ENCODE peak calls at places on chromosomes 2 and 18, in five cellular contexts. N is DND-41; L is CD8-positive, alpha-beta T cell; Z is upper lobe of left lung; J is OCI-LY7. H is an unnamed sample.

GRCh38 chr2:45009928-45010705 is 865 bp upstream of the SIX2 start:
- DNase-seq in N (no peak), L (no peak), Z (peak), J (no peak), H (peak)

GRCh38 chr2:226048625-226049024 is 649.1 kb downstream of the NYAP2 start:
- DNase-seq in N (no peak), L (no peak), Z (no peak), J (no peak), H (peak)

GRCh38 chr2:73301636-73302035 is 8.3 kb upstream of the EGR4 start:
- DNase-seq in N (no peak), L (no peak), Z (no peak), J (no peak), H (peak)

GRCh38 chr2:75595541-75596395 is 35.0 kb upstream of the EVA1A start:
- DNase-seq in N (no peak), L (no peak), Z (no peak), J (no peak), H (no peak)

GRCh38 chr2:186827862-186828492 is 21.0 kb downstream of the ZSWIM2 start:
- DNase-seq in N (no peak), L (no peak), Z (no peak), J (no peak), H (no peak)

GRCh38 chr18:45726603-45727002 is 2.6 kb downstream of the SLC14A1 start:
- DNase-seq in N (no peak), L (no peak), Z (no peak), J (no peak), H (no peak)

GRCh38 chr18:56068030-56068671 is 480.2 kb upstream of the TCF4 start:
- DNase-seq in N (no peak), L (no peak), Z (no peak), J (no peak), H (peak)

GRCh38 chr2:460861-461260 is 173.0 kb upstream of the ALKAL2 start:
- DNase-seq in N (peak), L (peak), Z (no peak), J (no peak), H (no peak)

GRCh38 chr18:24230766-24231165 is 91.9 kb downstream of the CABYR start:
- DNase-seq in N (no peak), L (no peak), Z (no peak), J (no peak), H (no peak)

GRCh38 chr2:231710751-231711676 is 2.7 kb downstream of the PTMA start:
- DNase-seq in N (peak), L (no peak), Z (peak), J (peak), H (no peak)

GRCh38 chr2:16023663-16024360 is 83.5 kb downstream of the MYCN start:
- DNase-seq in N (no peak), L (no peak), Z (no peak), J (no peak), H (no peak)

GRCh38 chr18:6362559-6363129 is 52.1 kb downstream of the L3MBTL4 start:
- DNase-seq in N (no peak), L (no peak), Z (no peak), J (no peak), H (no peak)

DNA sequence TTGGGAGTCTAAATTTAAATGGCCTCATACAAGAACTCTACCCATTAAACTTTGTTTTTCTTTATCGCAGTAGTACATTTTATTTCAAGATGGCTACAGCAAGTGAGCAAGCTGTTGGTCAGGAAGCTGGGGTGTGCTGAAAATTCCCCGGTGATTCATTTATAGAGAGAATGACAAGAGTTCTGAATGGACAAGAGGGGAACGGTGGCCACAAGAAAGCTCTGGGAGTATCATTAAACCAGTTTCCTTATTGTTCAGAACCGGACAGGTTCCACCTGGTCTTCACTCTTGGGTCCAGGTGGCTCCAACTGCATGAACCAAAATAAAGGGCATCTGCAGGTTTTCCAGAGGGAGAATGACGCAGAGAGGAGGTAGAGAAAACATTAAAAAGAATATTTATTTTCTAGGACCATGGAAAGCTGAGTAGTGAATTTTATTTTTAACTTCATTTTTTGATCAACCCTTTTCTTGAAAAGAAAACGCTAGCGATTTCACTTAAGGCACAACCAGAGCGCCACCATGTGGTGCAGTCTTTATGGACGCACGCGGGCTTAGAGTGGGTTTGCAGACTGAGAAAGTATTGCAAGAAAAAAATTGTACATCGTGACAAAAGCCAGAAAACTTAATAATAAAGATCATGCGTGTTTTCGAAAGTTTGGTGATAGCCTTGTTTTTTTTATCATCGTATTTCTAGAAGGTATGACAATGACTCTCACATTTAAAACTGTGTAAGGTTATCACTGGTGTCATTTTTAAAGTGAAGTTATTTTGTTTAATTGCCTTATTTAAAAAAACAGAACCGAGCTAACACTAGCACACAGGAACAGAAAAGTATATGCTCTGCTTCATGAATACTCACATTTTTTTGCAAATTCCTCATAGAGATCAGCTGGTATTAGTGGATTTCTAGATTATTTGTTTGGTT is 97.9 kb upstream of the NOL4 start:
- DNase-seq in N (no peak), L (no peak), Z (peak), J (peak), H (peak)
- TF ChIP-seq CTCF in N (peak), L (no peak), Z (peak), J (peak), H (peak)

GRCh38 chr2:207239754-207240494 is 74.2 kb upstream of the KLF7 start:
- DNase-seq in N (no peak), L (no peak), Z (no peak), J (no peak), H (peak)
- H3K4me3 ChIP-seq in N (no peak), L (no peak), Z (no peak), J (no peak), H (peak)

GRCh38 chr2:230416061-230416721 is at the start of gene SP100:
- DNase-seq in N (peak), L (peak), Z (peak), J (peak), H (peak)

GRCh38 chr2:230412369-230412706 is 3.7 kb upstream of the SP100 start:
- DNase-seq in N (no peak), L (no peak), Z (no peak), J (no peak), H (no peak)

GRCh38 chr2:230412846-230413245 is 3.2 kb upstream of the SP100 start:
- DNase-seq in N (no peak), L (no peak), Z (no peak), J (no peak), H (no peak)

GRCh38 chr2:230413465-230413864 is 2.5 kb upstream of the SP100 start:
- DNase-seq in N (no peak), L (no peak), Z (no peak), J (no peak), H (no peak)

DNA sequence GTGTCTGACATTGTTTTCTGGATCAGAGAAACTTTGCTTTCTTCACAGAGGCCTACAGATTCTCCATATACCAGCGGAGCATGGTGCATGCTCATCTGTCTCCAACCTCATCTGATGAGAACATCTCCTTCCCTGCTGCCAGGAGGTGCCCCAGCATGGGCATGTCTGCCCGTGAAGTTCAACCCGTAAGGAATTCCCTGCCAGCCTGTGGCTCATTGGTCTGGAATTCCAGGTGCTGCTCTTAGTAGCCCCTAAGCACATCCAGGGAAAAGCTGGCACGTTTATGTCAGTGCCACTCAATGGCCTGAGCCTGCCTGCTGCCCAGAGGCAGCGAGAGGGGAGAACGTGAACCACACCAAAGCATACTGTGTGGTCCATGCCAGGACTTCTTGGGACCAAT is 1.7 kb upstream of the SP100 start:
- DNase-seq in N (no peak), L (no peak), Z (no peak), J (no peak), H (peak)
- TF ChIP-seq CTCF in N (no peak), L (no peak), Z (no peak), J (no peak), H (no peak)

DNA sequence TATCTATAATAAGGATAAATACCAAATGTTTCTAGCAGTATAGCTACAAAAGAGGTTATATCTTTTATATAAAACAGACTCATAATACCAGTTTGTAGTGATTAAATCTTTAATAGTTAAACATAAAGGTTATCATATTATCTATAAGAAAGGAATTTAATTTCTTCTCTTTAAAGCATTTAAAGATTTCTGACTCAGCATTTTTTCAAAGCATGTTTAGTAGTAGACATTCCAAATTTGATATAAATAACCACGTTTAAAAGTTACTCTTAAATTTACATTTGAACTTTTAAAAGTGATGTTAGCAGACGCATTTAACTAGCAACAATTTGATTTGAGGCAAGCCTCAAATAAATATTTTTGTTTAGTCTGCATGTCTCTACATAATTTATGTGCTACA is 1508.0 kb upstream of the NXPH2 start:
- DNase-seq in N (no peak), L (no peak), Z (no peak), J (no peak), H (no peak)
- H3K4me3 ChIP-seq in N (no peak), L (no peak), Z (no peak), J (no peak), H (no peak)

GRCh38 chr2:18262601-18263000 is 297.9 kb downstream of the RDH14 start:
- DNase-seq in N (no peak), L (no peak), Z (no peak), J (no peak), H (no peak)

GRCh38 chr2:18267501-18267900 is 293.0 kb downstream of the RDH14 start:
- DNase-seq in N (no peak), L (no peak), Z (no peak), J (no peak), H (no peak)

GRCh38 chr2:18265614-18266013 is 294.8 kb downstream of the RDH14 start:
- DNase-seq in N (no peak), L (no peak), Z (no peak), J (no peak), H (no peak)

GRCh38 chr2:18268400-18268799 is 292.1 kb downstream of the RDH14 start:
- DNase-seq in N (no peak), L (no peak), Z (no peak), J (no peak), H (peak)

DNA sequence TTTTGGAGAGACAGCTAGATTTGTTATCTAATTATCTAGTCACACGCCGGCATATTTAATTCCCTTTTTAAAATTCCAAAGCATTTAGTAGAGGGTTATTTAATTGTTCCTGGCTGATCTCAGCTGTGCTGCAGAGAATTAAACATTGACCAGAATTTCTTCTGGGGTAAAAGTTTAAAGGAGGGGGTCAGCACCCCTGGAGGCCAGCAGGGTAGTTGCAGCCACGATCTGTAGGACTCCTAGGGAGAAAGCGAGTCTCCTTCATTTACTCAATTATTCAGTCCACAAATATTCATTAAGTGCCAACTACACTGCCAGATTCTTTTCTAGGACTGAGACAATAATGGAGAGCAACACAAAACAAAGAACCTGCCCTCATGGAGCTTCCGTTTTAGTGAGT is 294.3 kb downstream of the RDH14 start:
- DNase-seq in N (no peak), L (no peak), Z (no peak), J (no peak), H (no peak)
- TF ChIP-seq CTCF in N (peak), L (no peak), Z (no peak), J (peak), H (peak)

DNA sequence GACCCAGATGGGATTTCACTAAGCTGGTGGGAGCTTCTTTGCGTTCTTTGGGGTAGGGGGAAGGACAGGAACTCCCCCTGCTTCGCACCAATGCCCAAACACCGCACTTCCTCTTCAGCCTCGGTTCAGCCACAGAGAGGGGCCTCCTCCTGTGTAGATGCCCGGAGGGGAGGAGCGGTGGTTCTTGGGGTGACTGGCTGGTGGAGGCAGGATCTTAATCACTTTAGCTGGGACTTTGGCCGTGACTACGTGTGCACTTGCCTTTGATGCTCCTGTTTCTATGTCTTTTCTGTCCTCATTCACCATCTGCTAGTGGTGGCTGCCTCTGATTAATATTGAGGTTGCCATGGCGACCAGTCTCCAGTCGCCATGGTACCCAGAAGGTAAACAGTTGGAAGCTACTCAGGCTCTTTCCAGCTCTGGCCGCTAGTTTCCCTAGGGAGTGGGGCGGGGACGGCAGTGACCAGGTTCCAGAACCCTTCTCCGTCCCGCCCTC is 1.9 kb downstream of the CNGA3 start:
- DNase-seq in N (no peak), L (no peak), Z (no peak), J (no peak), H (no peak)
- H3K4me3 ChIP-seq in N (no peak), L (no peak), Z (no peak), J (no peak), H (no peak)

GRCh38 chr2:179746982-179747381 is 114.4 kb downstream of the ZNF385B start:
- DNase-seq in N (no peak), L (no peak), Z (no peak), J (no peak), H (no peak)

GRCh38 chr2:179749210-179749609 is 112.2 kb downstream of the ZNF385B start:
- DNase-seq in N (no peak), L (no peak), Z (peak), J (no peak), H (no peak)

GRCh38 chr2:179745615-179746263 is 115.7 kb downstream of the ZNF385B start:
- DNase-seq in N (no peak), L (no peak), Z (peak), J (no peak), H (no peak)

DNA sequence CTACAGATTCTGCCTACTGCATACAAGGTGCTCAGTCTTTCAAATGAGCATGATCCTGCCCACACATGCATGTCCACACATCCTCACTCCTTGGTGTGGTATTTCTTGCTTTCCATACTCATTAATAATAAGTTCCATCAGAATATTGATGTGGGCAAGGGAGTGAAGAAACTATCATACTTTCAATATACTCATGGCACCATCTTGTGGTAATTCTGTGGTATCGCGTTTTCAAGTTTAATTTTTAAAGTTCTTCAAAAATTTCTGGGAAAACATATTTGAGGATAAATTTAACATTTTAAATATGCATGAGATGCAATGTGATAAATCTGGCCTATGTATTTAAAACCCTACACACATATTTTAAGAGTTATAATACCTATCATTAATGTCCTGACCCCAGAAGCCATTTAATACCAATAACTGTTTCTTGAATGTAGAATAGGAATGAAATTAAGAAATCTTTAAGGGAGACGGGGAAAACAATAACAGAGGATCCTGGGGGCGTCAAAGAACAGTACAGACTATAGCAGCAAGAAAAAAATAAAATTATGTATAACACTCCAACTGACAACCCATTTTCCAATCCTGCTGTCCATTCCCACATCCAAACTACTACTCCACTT is 110.1 kb downstream of the ZNF385B start:
- DNase-seq in N (no peak), L (no peak), Z (no peak), J (peak), H (peak)
- TF ChIP-seq CTCF in N (peak), L (peak), Z (peak), J (peak), H (peak)

GRCh38 chr2:55000335-55000734 is 49.9 kb downstream of the RTN4 start:
- DNase-seq in N (no peak), L (no peak), Z (no peak), J (no peak), H (no peak)
- H3K4me3 ChIP-seq in N (no peak), L (no peak), Z (no peak), J (no peak), H (no peak)